ENCODE peak calls at places on chromosomes 6 and 20, in ten cellular contexts. K, B, Z, I, N, V, J, L, S and M are unnamed samples.

GRCh38 chr6:159117031-159117430 is 52.2 kb upstream of the FNDC1 start:
- DNase-seq in I (no peak), J (no peak), V (no peak), N (peak), L (no peak), B (no peak), S (peak), K (no peak), Z (no peak), M (no peak)

GRCh38 chr20:20635006-20635405 is 77.4 kb downstream of the RALGAPA2 start:
- DNase-seq in J (no peak), I (no peak), L (no peak), S (no peak), V (no peak), B (no peak), Z (no peak), K (no peak), N (no peak), M (no peak)

GRCh38 chr20:45957021-45957941 is 14.7 kb downstream of the ZNF335 start:
- DNase-seq in L (no peak), S (no peak), I (no peak), K (no peak), V (no peak), Z (no peak), J (no peak), N (no peak), B (no peak), M (no peak)

GRCh38 chr20:40868568-40869223 is 159.9 kb upstream of the TOP1 start:
- DNase-seq in I (no peak), K (peak), Z (no peak), S (peak), B (no peak), V (peak), L (no peak), N (peak), J (no peak), M (no peak)

GRCh38 chr20:37970856-37971245 is 62.4 kb downstream of the TTI1 start:
- DNase-seq in Z (no peak), N (no peak), J (no peak), B (no peak), S (no peak), L (no peak), K (no peak), V (no peak), I (no peak), M (no peak)

GRCh38 chr6:122432816-122433215 is 33.4 kb downstream of the HSF2 start:
- DNase-seq in S (peak), J (no peak), B (no peak), L (no peak), N (peak), K (no peak), Z (no peak), V (no peak), I (no peak), M (no peak)

GRCh38 chr6:108560463-108561308 is at the start of gene FOXO3:
- DNase-seq in Z (peak), V (peak), B (peak), S (peak), K (peak), J (peak), L (peak), N (peak), I (peak), M (peak)

GRCh38 chr6:44096615-44097014 is 30.6 kb downstream of the MRPL14 start:
- DNase-seq in Z (peak), J (peak), N (peak), I (peak), L (peak), B (peak), V (no peak), K (peak), S (peak), M (no peak)

GRCh38 chr6:170172825-170173231 is 118.0 kb downstream of the DLL1 start:
- DNase-seq in B (no peak), K (no peak), J (no peak), L (no peak), Z (no peak), V (no peak), N (no peak), S (no peak), I (peak), M (no peak)

GRCh38 chr6:131317516-131317915 is 182.2 kb downstream of the AKAP7 start:
- DNase-seq in K (no peak), I (no peak), B (no peak), S (no peak), Z (no peak), L (no peak), N (peak), V (no peak), J (no peak), M (no peak)

GRCh38 chr6:168529214-168529613 is 88.2 kb downstream of the SMOC2 start:
- DNase-seq in Z (no peak), K (no peak), V (no peak), N (no peak), I (no peak), B (no peak), J (no peak), L (no peak), S (no peak), M (no peak)

GRCh38 chr6:56798163-56798562 is 155.5 kb upstream of the DST start:
- DNase-seq in B (no peak), Z (no peak), J (no peak), N (peak), V (no peak), K (peak), S (peak), L (no peak), I (no peak), M (no peak)

GRCh38 chr6:29763491-29764289 is 40.5 kb downstream of the HLA-F start:
- DNase-seq in Z (no peak), B (no peak), L (peak), N (peak), K (no peak), V (peak), I (no peak), S (peak), J (peak), M (no peak)

GRCh38 chr6:157550114-157550989 is 169.4 kb downstream of the ZDHHC14 start:
- DNase-seq in N (no peak), J (peak), K (no peak), I (no peak), B (no peak), L (no peak), V (no peak), Z (no peak), S (no peak), M (no peak)

GRCh38 chr6:83371428-83371827 is 59.4 kb downstream of the ME1 start:
- DNase-seq in B (no peak), V (peak), J (no peak), K (no peak), I (no peak), L (no peak), Z (no peak), N (peak), S (peak), M (no peak)

GRCh38 chr20:50146214-50146613 is 7.3 kb downstream of the PEDS1 start:
- DNase-seq in I (no peak), L (no peak), S (no peak), B (no peak), J (peak), Z (no peak), N (no peak), K (no peak), V (no peak), M (no peak)

GRCh38 chr6:33392168-33392947 is 735 bp downstream of the KIFC1 start:
- DNase-seq in L (no peak), B (peak), I (no peak), V (no peak), S (peak), K (no peak), J (no peak), Z (no peak), N (peak), M (no peak)

GRCh38 chr6:142339969-142340368 is 38.2 kb downstream of the ADGRG6 start:
- DNase-seq in I (no peak), Z (no peak), S (no peak), L (no peak), J (no peak), B (no peak), K (no peak), N (no peak), V (no peak), M (no peak)

GRCh38 chr6:44284119-44284518 is 13.9 kb downstream of the TMEM151B start:
- DNase-seq in K (no peak), Z (no peak), N (no peak), L (no peak), J (no peak), B (no peak), I (no peak), S (no peak), V (no peak), M (no peak)

GRCh38 chr6:38612386-38612965 is 27.3 kb downstream of the BTBD9 start:
- DNase-seq in L (no peak), N (peak), Z (no peak), V (no peak), B (no peak), K (peak), J (no peak), I (no peak), S (peak), M (no peak)

GRCh38 chr6:2799936-2800527 is 34.8 kb downstream of the WRNIP1 start:
- DNase-seq in J (no peak), K (no peak), Z (no peak), N (peak), B (no peak), V (no peak), S (peak), I (no peak), L (no peak), M (no peak)

GRCh38 chr6:52108128-52108527 is 20.7 kb upstream of the PKHD1 start:
- DNase-seq in K (no peak), I (no peak), V (no peak), Z (no peak), S (no peak), J (no peak), N (no peak), L (no peak), B (peak), M (no peak)

GRCh38 chr6:112018619-112019416 is 35.1 kb upstream of the CCN6 start:
- DNase-seq in N (peak), B (no peak), Z (no peak), L (no peak), S (peak), I (no peak), V (no peak), J (no peak), K (peak), M (no peak)

GRCh38 chr6:37317312-37318038 is 36.3 kb upstream of the RNF8 start:
- DNase-seq in Z (no peak), I (no peak), V (no peak), J (no peak), K (no peak), S (no peak), B (no peak), N (no peak), L (no peak), M (no peak)

GRCh38 chr6:37638414-37639079 is 59.1 kb downstream of the MDGA1 start:
- DNase-seq in V (no peak), N (no peak), I (no peak), J (no peak), B (no peak), S (peak), Z (no peak), L (no peak), K (no peak), M (no peak)

GRCh38 chr6:98047881-98048280 is 764.9 kb upstream of the MMS22L start:
- DNase-seq in Z (no peak), L (no peak), I (peak), V (no peak), S (no peak), K (no peak), J (no peak), B (no peak), N (no peak), M (no peak)

GRCh38 chr6:114084327-114084890 is 113.5 kb upstream of the HDAC2 start:
- DNase-seq in N (peak), B (no peak), Z (no peak), J (no peak), S (peak), V (peak), K (no peak), I (no peak), L (no peak), M (no peak)

GRCh38 chr6:108686896-108687295 is 126.2 kb downstream of the FOXO3 start:
- DNase-seq in J (no peak), K (no peak), S (no peak), V (no peak), Z (no peak), N (no peak), I (no peak), L (no peak), B (no peak), M (no peak)

GRCh38 chr6:40788661-40789111 is 201.5 kb upstream of the LRFN2 start:
- DNase-seq in S (peak), L (no peak), I (no peak), V (no peak), J (no peak), B (no peak), K (peak), Z (no peak), N (peak), M (no peak)

GRCh38 chr20:63967330-63968135 is 2.2 kb downstream of the ZNF512B start:
- DNase-seq in Z (no peak), N (no peak), B (no peak), K (no peak), V (no peak), S (no peak), J (no peak), L (no peak), I (no peak), M (no peak)